ENCODE peak calls at places on chromosome 1, in four cellular contexts. One of them, this sample, is unnamed.

GRCh38 chr1:110390692-110391232 is at the start of gene SLC16A4:
- DNase-seq in PC-3: no peak
- DNase-seq in neural progenitor cell: peak; percentile 25
- DNase-seq in GM23248: peak; percentile 73
- DNase-seq in this sample: peak; percentile 51

GRCh38 chr1:51032936-51033335 is 62.9 kb downstream of the CDKN2C start:
- DNase-seq in neural progenitor cell: no peak
- DNase-seq in GM23248: no peak
- DNase-seq in PC-3: peak; percentile 55
- DNase-seq in this sample: no peak

GRCh38 chr1:48831579-48831978 is 54.9 kb upstream of the BEND5 start:
- DNase-seq in GM23248: no peak
- DNase-seq in PC-3: no peak
- DNase-seq in neural progenitor cell: no peak
- DNase-seq in this sample: no peak

GRCh38 chr1:159197767-159198557 is 6.7 kb upstream of the ACKR1 start:
- DNase-seq in GM23248: peak; percentile 84
- DNase-seq in PC-3: peak; percentile 88
- DNase-seq in neural progenitor cell: peak; percentile 89
- DNase-seq in this sample: peak; percentile 88

GRCh38 chr1:10903826-10904225 is 107.4 kb upstream of the CASZ1 start:
- DNase-seq in PC-3: no peak
- DNase-seq in neural progenitor cell: no peak
- DNase-seq in GM23248: no peak
- DNase-seq in this sample: no peak

GRCh38 chr1:74641161-74641560 is 32.4 kb downstream of the ERICH3 start:
- DNase-seq in neural progenitor cell: no peak
- DNase-seq in PC-3: no peak
- DNase-seq in GM23248: peak; percentile 34
- DNase-seq in this sample: no peak

GRCh38 chr1:41359211-41360073 is 1.8 kb upstream of the FOXO6 start:
- DNase-seq in PC-3: no peak
- DNase-seq in GM23248: peak; percentile 66
- DNase-seq in neural progenitor cell: peak; percentile 1
- DNase-seq in this sample: no peak

GRCh38 chr1:3519301-3519885 is 64.9 kb downstream of the ARHGEF16 start:
- DNase-seq in PC-3: no peak
- DNase-seq in GM23248: no peak
- DNase-seq in neural progenitor cell: no peak
- DNase-seq in this sample: no peak

GRCh38 chr1:190193508-190193907 is 284.2 kb downstream of the BRINP3 start:
- DNase-seq in neural progenitor cell: no peak
- DNase-seq in PC-3: no peak
- DNase-seq in GM23248: no peak
- DNase-seq in this sample: no peak

GRCh38 chr1:232413674-232414073 is 216.3 kb downstream of the SIPA1L2 start:
- DNase-seq in GM23248: no peak
- DNase-seq in neural progenitor cell: no peak
- DNase-seq in PC-3: no peak
- DNase-seq in this sample: no peak

GRCh38 chr1:243236604-243237252 is 18.4 kb downstream of the CEP170 start:
- DNase-seq in neural progenitor cell: no peak
- DNase-seq in GM23248: no peak
- DNase-seq in PC-3: no peak
- DNase-seq in this sample: no peak

GRCh38 chr1:176879784-176880620 is 284.5 kb downstream of the ASTN1 start:
- DNase-seq in GM23248: no peak
- DNase-seq in neural progenitor cell: no peak
- DNase-seq in PC-3: no peak
- DNase-seq in this sample: no peak

GRCh38 chr1:235888119-235888643 is 21.5 kb upstream of the LYST start:
- DNase-seq in PC-3: no peak
- DNase-seq in neural progenitor cell: no peak
- DNase-seq in GM23248: no peak
- DNase-seq in this sample: no peak

GRCh38 chr1:16967962-16968361 is 12.5 kb downstream of the MFAP2 start:
- DNase-seq in neural progenitor cell: no peak
- DNase-seq in GM23248: no peak
- DNase-seq in PC-3: no peak
- DNase-seq in this sample: no peak

GRCh38 chr1:236502972-236503639 is 20.7 kb upstream of the LGALS8 start:
- DNase-seq in neural progenitor cell: peak; percentile 85
- DNase-seq in PC-3: peak; percentile 85
- DNase-seq in GM23248: peak; percentile 82
- DNase-seq in this sample: peak; percentile 79

GRCh38 chr1:150006881-150007401 is 3.6 kb downstream of the OTUD7B start:
- DNase-seq in GM23248: peak; percentile 76
- DNase-seq in neural progenitor cell: no peak
- DNase-seq in PC-3: peak; percentile 54
- DNase-seq in this sample: no peak

GRCh38 chr1:2228157-2228594 is at the start of gene SKI:
- DNase-seq in PC-3: no peak
- DNase-seq in GM23248: no peak
- DNase-seq in neural progenitor cell: no peak
- DNase-seq in this sample: no peak

GRCh38 chr1:89762431-89762800 is 58.4 kb upstream of the LRRC8D start:
- DNase-seq in GM23248: no peak
- DNase-seq in PC-3: peak; percentile 17
- DNase-seq in neural progenitor cell: no peak
- DNase-seq in this sample: no peak

GRCh38 chr1:64245495-64245894 is 42.1 kb downstream of the UBE2U start:
- DNase-seq in neural progenitor cell: no peak
- DNase-seq in GM23248: no peak
- DNase-seq in PC-3: peak; percentile 24
- DNase-seq in this sample: peak; percentile 23

GRCh38 chr1:64240209-64240608 is 36.8 kb downstream of the UBE2U start:
- DNase-seq in GM23248: peak; percentile 44
- DNase-seq in PC-3: no peak
- DNase-seq in neural progenitor cell: no peak
- DNase-seq in this sample: peak; percentile 14

GRCh38 chr1:64243757-64244080 is 40.3 kb downstream of the UBE2U start:
- DNase-seq in GM23248: no peak
- DNase-seq in neural progenitor cell: no peak
- DNase-seq in PC-3: no peak
- DNase-seq in this sample: no peak

GRCh38 chr1:64241069-64241468 is 37.6 kb downstream of the UBE2U start:
- DNase-seq in GM23248: no peak
- DNase-seq in neural progenitor cell: no peak
- DNase-seq in PC-3: no peak
- DNase-seq in this sample: no peak

DNA sequence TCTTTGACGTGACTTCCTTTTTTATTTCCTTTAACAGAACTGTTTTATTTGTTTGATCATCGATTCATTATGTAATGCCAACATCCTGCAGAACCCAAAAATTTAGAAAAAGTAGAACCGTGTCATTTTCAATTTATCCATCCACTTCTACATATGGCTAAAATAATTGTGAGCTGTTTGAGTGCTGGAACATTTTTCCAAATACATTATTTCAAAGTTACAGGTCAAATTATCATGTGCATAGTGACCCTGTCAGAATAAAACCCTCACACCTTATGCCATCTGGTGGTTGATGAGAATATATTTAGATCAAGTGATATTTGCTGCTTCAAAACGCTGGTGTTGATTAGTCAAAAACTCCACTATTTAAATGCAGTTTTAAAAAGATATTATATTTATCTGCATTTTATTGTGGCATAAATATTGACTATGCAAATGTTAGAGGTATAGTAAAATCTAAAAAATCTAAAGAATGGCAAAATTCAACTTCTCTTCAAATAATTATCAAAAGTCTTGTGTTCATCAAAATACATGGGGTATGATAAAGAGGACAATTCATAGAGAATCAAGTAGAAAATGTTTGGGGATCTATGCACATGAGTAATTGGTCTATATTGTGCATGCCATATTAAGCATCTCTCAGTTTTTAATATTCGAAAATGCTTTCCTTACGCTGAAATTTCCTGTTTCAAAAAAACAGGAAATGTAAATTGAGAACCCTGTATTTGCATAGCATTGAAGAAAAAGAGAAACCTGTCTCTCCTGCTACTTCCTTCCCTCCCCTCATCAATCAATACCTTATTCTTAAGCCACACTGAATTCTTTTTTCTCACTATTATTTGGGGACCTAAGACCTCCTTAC is 39.7 kb downstream of the UBE2U start:
- DNase-seq in PC-3: peak; percentile 72
- DNase-seq in GM23248: peak; percentile 71
- DNase-seq in neural progenitor cell: peak; percentile 53
- DNase-seq in this sample: peak; percentile 54
- H3K4me3 ChIP-seq in PC-3: no peak overlapping the region
- H3K4me3 ChIP-seq in GM23248: no peak overlapping the region
- H3K4me3 ChIP-seq in neural progenitor cell: no peak overlapping the region
- H3K4me3 ChIP-seq in this sample: no peak overlapping the region

GRCh38 chr1:198890531-198890930 is 251.7 kb downstream of the PTPRC start:
- DNase-seq in PC-3: peak; percentile 83
- DNase-seq in neural progenitor cell: no peak
- DNase-seq in GM23248: no peak
- DNase-seq in this sample: no peak
- H3K36me3 ChIP-seq in PC-3: no peaks in the 10 kb centered on the region
- H3K36me3 ChIP-seq in neural progenitor cell: no peaks in the 10 kb centered on the region
- H3K36me3 ChIP-seq in GM23248: no peaks in the 10 kb centered on the region
- H3K36me3 ChIP-seq in this sample: no peaks in the 10 kb centered on the region

DNA sequence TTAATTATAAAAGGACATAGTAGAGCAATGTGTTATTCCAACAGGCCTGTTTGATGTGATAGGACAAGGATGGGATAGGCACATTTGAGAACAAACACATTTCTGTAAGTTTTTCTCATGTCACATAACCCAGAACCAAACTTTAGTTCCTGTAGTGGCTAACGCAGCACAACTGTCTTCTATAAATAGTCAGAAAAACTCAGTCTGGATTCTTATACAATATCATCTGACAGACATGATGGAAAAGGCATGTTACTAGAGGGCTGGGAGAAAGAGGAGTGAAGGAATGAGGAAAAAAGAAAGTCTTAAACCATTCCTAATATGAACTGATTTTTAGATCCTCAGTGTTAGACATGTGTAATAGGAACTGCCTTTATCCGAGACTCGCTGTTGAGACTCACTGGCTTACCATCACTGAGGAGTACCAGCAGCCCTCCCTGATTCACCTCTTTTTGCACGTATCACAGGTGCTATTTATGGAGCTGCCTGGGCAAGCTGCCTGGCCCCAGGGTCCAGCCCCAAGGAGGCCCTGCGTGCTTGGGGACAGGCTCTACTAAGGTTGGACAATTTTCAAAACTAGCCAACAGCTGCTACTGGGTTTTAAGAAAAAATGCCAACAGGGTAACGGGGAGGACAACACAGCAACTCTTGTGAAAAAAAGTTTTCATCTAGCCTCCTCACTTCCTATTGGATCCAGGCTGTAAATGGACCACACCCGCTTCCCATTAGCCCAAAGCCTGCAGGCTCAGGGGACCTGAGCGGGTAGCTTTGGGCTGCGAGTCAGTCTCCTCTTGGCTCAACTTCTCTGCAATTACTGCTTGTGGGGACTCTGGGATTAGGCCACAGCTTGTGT is 30.7 kb upstream of the SERBP1 start:
- DNase-seq in PC-3: peak; percentile 12
- DNase-seq in neural progenitor cell: peak; percentile 20
- DNase-seq in GM23248: peak; percentile 47
- DNase-seq in this sample: no peak
- TF ChIP-seq EZH2phosphoT487 in PC-3: no peak
- TF ChIP-seq EZH2phosphoT487 in neural progenitor cell: no peak
- TF ChIP-seq EZH2phosphoT487 in GM23248: no peak
- TF ChIP-seq EZH2phosphoT487 in this sample: no peak

GRCh38 chr1:203306970-203307541 is 1.7 kb downstream of the BTG2 start:
- DNase-seq in neural progenitor cell: peak; percentile 26
- DNase-seq in GM23248: no peak
- DNase-seq in PC-3: no peak
- DNase-seq in this sample: peak; percentile 36

GRCh38 chr1:203309115-203309429 is 3.8 kb downstream of the BTG2 start:
- DNase-seq in GM23248: no peak
- DNase-seq in neural progenitor cell: no peak
- DNase-seq in PC-3: no peak
- DNase-seq in this sample: no peak

GRCh38 chr1:203306089-203306969 is 1.0 kb downstream of the BTG2 start:
- DNase-seq in neural progenitor cell: peak; percentile 58
- DNase-seq in PC-3: peak; percentile 65
- DNase-seq in GM23248: peak; percentile 70
- DNase-seq in this sample: peak; percentile 78

GRCh38 chr1:203308205-203309114 is 3.1 kb downstream of the BTG2 start:
- DNase-seq in GM23248: no peak
- DNase-seq in neural progenitor cell: peak; percentile 40
- DNase-seq in PC-3: no peak
- DNase-seq in this sample: peak; percentile 28

GRCh38 chr1:203307690-203308126 is 2.4 kb downstream of the BTG2 start:
- DNase-seq in GM23248: no peak
- DNase-seq in neural progenitor cell: peak; percentile 38
- DNase-seq in PC-3: no peak
- DNase-seq in this sample: no peak
- H3K4me3 ChIP-seq in GM23248: no peak overlapping the region
- H3K4me3 ChIP-seq in neural progenitor cell: peak overlapping the region; percentile 87
- H3K4me3 ChIP-seq in PC-3: no peak overlapping the region
- H3K4me3 ChIP-seq in this sample: peak overlapping the region; percentile 99

DNA sequence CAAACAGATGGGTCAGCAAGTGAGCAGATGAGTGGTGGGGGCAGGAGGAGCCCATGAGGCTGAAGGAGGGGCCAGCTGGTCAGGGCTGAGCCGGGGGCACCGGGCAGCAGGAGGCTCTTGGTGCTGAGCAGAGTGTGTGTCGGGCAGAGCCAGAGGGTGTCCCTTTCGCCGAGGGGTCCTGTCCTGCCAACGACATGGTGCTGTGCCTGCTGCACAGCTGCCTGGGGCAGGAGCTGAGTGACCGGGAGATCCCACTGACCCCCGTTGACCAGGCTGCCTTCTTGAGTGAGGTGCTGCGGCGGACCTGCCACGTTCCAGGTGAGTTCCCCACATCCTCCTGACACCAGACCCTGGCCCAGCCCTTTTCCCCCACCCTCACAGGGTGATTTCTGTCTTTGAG is 27.5 kb downstream of the HYI start:
- DNase-seq in PC-3: no peak
- DNase-seq in GM23248: no peak
- DNase-seq in neural progenitor cell: no peak
- DNase-seq in this sample: no peak
- H3K36me3 ChIP-seq in PC-3: peaks cover 56% of the 10 kb centered on the region
- H3K36me3 ChIP-seq in GM23248: peaks cover 29% of the 10 kb centered on the region
- H3K36me3 ChIP-seq in neural progenitor cell: no peaks in the 10 kb centered on the region
- H3K36me3 ChIP-seq in this sample: no peaks in the 10 kb centered on the region

This sample was measured in hepatocyte.